ENCODE peak calls at places on chromosomes 13 and 19, in four cellular contexts. T is GM04504, Q is AG20443, B is GM23338. I is an unnamed sample.

GRCh38 chr13:88068316-88068715 is 397.1 kb downstream of the SLITRK5 start:
- DNase-seq in T (peak; percentile 12), Q (peak; percentile 31), B (no peak), I (peak; percentile 67)

GRCh38 chr13:103716689-103717088 is 650.5 kb upstream of the SLC10A2 start:
- DNase-seq in T (no peak), Q (no peak), B (no peak), I (no peak)

GRCh38 chr13:48862572-48862971 is 113.1 kb upstream of the FNDC3A start:
- DNase-seq in T (no peak), Q (no peak), B (no peak), I (no peak)

GRCh38 chr13:32311188-32311897 is 3.8 kb downstream of the ZAR1L start:
- DNase-seq in T (no peak), Q (no peak), B (no peak), I (no peak)

GRCh38 chr19:2612619-2613249 is 89.8 kb downstream of the GNG7 start:
- DNase-seq in T (no peak), Q (no peak), B (peak; percentile 52), I (no peak)

GRCh38 chr13:33855371-33855895 is 37.5 kb downstream of the RFC3 start:
- DNase-seq in T (no peak), Q (no peak), B (no peak), I (no peak)

GRCh38 chr13:43580280-43580679 is 206.5 kb downstream of the ENOX1 start:
- DNase-seq in T (no peak), Q (no peak), B (no peak), I (no peak)

GRCh38 chr19:49851456-49852259 is 699 bp downstream of the PTOV1 start:
- DNase-seq in T (no peak), Q (peak; percentile 44), B (peak; percentile 87), I (no peak)

GRCh38 chr19:50728084-50728737 is 5.0 kb downstream of the CLEC11A start:
- DNase-seq in T (no peak), Q (peak; percentile 82), B (peak; percentile 99), I (peak; percentile 62)

GRCh38 chr13:46094478-46094877 is 10.4 kb downstream of the CPB2 start:
- DNase-seq in T (no peak), Q (no peak), B (no peak), I (no peak)

GRCh38 chr13:40070357-40070756 is 414.9 kb downstream of the COG6 start:
- DNase-seq in T (no peak), Q (no peak), B (no peak), I (no peak)

GRCh38 chr13:25085125-25085742 is 10.7 kb upstream of the PABPC3 start:
- DNase-seq in T (peak; percentile 8), Q (peak; percentile 56), B (peak; percentile 84), I (peak; percentile 35)

GRCh38 chr19:4800591-4801081 is 9.1 kb downstream of the FEM1A start:
- DNase-seq in T (no peak), Q (no peak), B (no peak), I (no peak)

GRCh38 chr13:78689011-78689410 is 30.1 kb upstream of the OBI1 start:
- DNase-seq in T (no peak), Q (peak; percentile 9), B (peak; percentile 54), I (no peak)

I was measured in AG10803.